ENCODE peak calls at places on chromosomes 3 and 15, in six cellular contexts. One of them, this sample, is unnamed.

GRCh38 chr3:51371943-51372557 is 13.0 kb upstream of the MANF start:
- DNase-seq in glutamatergic neuron: peak
- DNase-seq in ovary: peak
- DNase-seq in fibroblast of mammary gland: peak
- DNase-seq in upper lobe of right lung: no peak
- DNase-seq in astrocyte of the cerebellum: peak
- DNase-seq in this sample: no peak

GRCh38 chr3:122357828-122358617 is 25.0 kb downstream of the MIX23 start:
- DNase-seq in fibroblast of mammary gland: peak
- DNase-seq in upper lobe of right lung: no peak
- DNase-seq in glutamatergic neuron: no peak
- DNase-seq in astrocyte of the cerebellum: no peak
- DNase-seq in ovary: no peak
- DNase-seq in this sample: no peak

GRCh38 chr15:40510201-40510600 is 39.4 kb downstream of the CHST14 start:
- DNase-seq in fibroblast of mammary gland: no peak
- DNase-seq in glutamatergic neuron: no peak
- DNase-seq in astrocyte of the cerebellum: no peak
- DNase-seq in ovary: no peak
- DNase-seq in upper lobe of right lung: no peak
- DNase-seq in this sample: no peak

GRCh38 chr15:69535101-69535638 is 82.6 kb downstream of the RPLP1 start:
- DNase-seq in upper lobe of right lung: no peak
- DNase-seq in ovary: no peak
- DNase-seq in glutamatergic neuron: no peak
- DNase-seq in astrocyte of the cerebellum: peak
- DNase-seq in fibroblast of mammary gland: peak
- DNase-seq in this sample: no peak

GRCh38 chr15:40991355-40991754 is 38.1 kb downstream of the CHAC1 start:
- DNase-seq in ovary: no peak
- DNase-seq in fibroblast of mammary gland: no peak
- DNase-seq in glutamatergic neuron: no peak
- DNase-seq in upper lobe of right lung: no peak
- DNase-seq in astrocyte of the cerebellum: no peak
- DNase-seq in this sample: no peak

GRCh38 chr3:178455264-178455663 is 81.0 kb upstream of the KCNMB2 start:
- DNase-seq in upper lobe of right lung: no peak
- DNase-seq in astrocyte of the cerebellum: peak
- DNase-seq in glutamatergic neuron: no peak
- DNase-seq in ovary: no peak
- DNase-seq in fibroblast of mammary gland: no peak
- DNase-seq in this sample: no peak

GRCh38 chr15:37900286-37901221 is 33.9 kb upstream of the TMCO5A start:
- DNase-seq in fibroblast of mammary gland: peak
- DNase-seq in upper lobe of right lung: no peak
- DNase-seq in ovary: no peak
- DNase-seq in astrocyte of the cerebellum: no peak
- DNase-seq in glutamatergic neuron: no peak
- DNase-seq in this sample: no peak

GRCh38 chr15:63200464-63201242 is 11.2 kb downstream of the RAB8B start:
- DNase-seq in ovary: no peak
- DNase-seq in fibroblast of mammary gland: no peak
- DNase-seq in upper lobe of right lung: no peak
- DNase-seq in glutamatergic neuron: no peak
- DNase-seq in astrocyte of the cerebellum: no peak
- DNase-seq in this sample: no peak

GRCh38 chr3:42749753-42750231 is 23.3 kb downstream of the CCDC13 start:
- DNase-seq in upper lobe of right lung: no peak
- DNase-seq in astrocyte of the cerebellum: no peak
- DNase-seq in fibroblast of mammary gland: peak
- DNase-seq in ovary: no peak
- DNase-seq in glutamatergic neuron: peak
- DNase-seq in this sample: no peak

GRCh38 chr3:114498779-114499370 is 205.0 kb downstream of the TIGIT start:
- DNase-seq in upper lobe of right lung: no peak
- DNase-seq in astrocyte of the cerebellum: peak
- DNase-seq in fibroblast of mammary gland: peak
- DNase-seq in glutamatergic neuron: no peak
- DNase-seq in ovary: no peak
- DNase-seq in this sample: no peak

GRCh38 chr15:66841953-66842681 is 140.1 kb downstream of the SMAD6 start:
- DNase-seq in glutamatergic neuron: peak
- DNase-seq in astrocyte of the cerebellum: peak
- DNase-seq in ovary: peak
- DNase-seq in fibroblast of mammary gland: peak
- DNase-seq in upper lobe of right lung: peak
- DNase-seq in this sample: peak

GRCh38 chr3:100605358-100605757 is 4.0 kb upstream of the ADGRG7 start:
- DNase-seq in upper lobe of right lung: no peak
- DNase-seq in fibroblast of mammary gland: no peak
- DNase-seq in glutamatergic neuron: no peak
- DNase-seq in ovary: no peak
- DNase-seq in astrocyte of the cerebellum: no peak
- DNase-seq in this sample: no peak

GRCh38 chr3:140233702-140234101 is 298.7 kb downstream of the CLSTN2 start:
- DNase-seq in glutamatergic neuron: no peak
- DNase-seq in upper lobe of right lung: no peak
- DNase-seq in ovary: no peak
- DNase-seq in fibroblast of mammary gland: no peak
- DNase-seq in astrocyte of the cerebellum: no peak
- DNase-seq in this sample: no peak

GRCh38 chr3:99842826-99843589 is 25.3 kb downstream of the CMSS1 start:
- DNase-seq in glutamatergic neuron: no peak
- DNase-seq in astrocyte of the cerebellum: peak
- DNase-seq in upper lobe of right lung: no peak
- DNase-seq in fibroblast of mammary gland: peak
- DNase-seq in ovary: no peak
- DNase-seq in this sample: no peak

DNA sequence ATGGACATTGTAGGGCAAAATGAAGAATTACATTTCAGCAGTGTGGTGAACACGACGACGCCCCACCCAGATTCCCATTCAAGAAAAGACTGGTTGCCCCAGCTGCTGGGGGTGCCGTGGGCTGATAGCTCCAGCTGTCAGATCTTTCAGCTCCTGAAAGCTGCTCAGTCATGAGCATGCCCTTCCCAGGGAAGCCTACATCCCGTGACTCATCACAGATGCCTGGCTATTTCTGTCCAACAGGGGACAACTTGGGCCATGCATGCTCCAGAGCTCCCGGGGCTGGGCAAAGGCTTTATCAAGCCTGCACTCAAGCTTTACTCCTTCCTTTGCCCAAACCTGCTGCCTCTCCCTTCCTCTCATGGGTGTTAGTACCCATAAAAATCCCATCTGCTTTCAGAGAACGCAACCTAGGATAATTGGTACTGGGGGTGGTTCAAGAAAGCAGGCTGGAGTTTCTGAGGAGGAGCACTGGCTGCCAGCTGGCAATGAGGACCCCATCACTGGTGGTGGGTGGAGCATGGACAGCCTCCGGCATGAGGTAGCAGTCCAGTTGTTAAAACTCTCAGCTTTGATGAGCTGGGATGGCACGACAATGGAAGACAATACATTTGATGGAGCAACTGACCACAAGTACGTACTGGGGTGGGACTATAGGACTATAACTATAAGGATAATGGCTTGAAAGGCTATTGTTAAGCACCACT is 16.4 kb upstream of the ST8SIA2 start:
- DNase-seq in glutamatergic neuron: no peak
- DNase-seq in fibroblast of mammary gland: no peak
- DNase-seq in astrocyte of the cerebellum: no peak
- DNase-seq in upper lobe of right lung: no peak
- DNase-seq in ovary: no peak
- DNase-seq in this sample: no peak
- TF ChIP-seq CTCF in glutamatergic neuron: no peak
- TF ChIP-seq CTCF in fibroblast of mammary gland: no peak
- TF ChIP-seq CTCF in astrocyte of the cerebellum: no peak
- TF ChIP-seq CTCF in upper lobe of right lung: no peak
- TF ChIP-seq CTCF in ovary: no peak
- TF ChIP-seq CTCF in this sample: no peak

DNA sequence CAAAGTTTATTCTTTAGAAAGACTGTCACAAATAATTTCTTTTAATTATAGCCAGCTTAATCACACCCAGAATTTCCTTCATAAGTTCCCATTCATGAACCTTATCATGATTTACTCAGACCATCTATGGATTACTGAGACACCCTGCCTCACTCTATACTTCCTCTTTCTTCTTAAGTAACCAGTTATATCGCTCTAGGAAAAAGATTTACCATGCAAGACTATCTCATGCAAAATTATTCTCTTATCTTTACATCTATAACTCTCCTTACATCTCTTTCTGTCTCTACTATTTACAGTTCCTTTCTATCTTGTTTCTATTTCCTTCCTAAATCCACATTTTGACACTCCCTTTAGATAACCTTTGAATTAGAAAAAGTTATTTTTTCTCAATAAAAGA is 316.8 kb downstream of the POLQ start:
- DNase-seq in ovary: no peak
- DNase-seq in upper lobe of right lung: no peak
- DNase-seq in glutamatergic neuron: no peak
- DNase-seq in fibroblast of mammary gland: no peak
- DNase-seq in astrocyte of the cerebellum: no peak
- DNase-seq in this sample: no peak
- TF ChIP-seq CTCF in ovary: no peak
- TF ChIP-seq CTCF in upper lobe of right lung: no peak
- TF ChIP-seq CTCF in glutamatergic neuron: no peak
- TF ChIP-seq CTCF in fibroblast of mammary gland: no peak
- TF ChIP-seq CTCF in astrocyte of the cerebellum: no peak
- TF ChIP-seq CTCF in this sample: no peak

DNA sequence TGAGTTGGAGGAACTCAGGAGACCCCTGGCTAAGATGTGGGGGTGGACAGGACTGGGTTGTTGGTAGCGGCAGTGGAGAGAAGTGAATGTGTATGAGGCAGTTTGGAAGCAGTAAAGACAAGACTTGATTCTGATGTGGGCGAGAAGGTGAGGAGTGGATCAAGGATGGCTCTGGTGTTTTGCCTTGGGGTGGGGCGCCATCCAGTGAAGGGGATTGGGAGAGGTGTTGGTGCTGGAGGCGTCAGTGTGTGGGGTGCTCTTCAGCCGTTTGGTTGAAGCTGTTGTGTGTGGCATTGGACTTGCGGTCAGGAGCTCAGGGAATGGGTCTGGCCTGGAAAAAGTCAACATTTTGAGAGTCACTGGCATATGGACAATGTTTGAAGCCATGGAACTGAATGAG is 13.3 kb downstream of the FAN1 start:
- DNase-seq in glutamatergic neuron: no peak
- DNase-seq in astrocyte of the cerebellum: no peak
- DNase-seq in upper lobe of right lung: no peak
- DNase-seq in fibroblast of mammary gland: no peak
- DNase-seq in ovary: no peak
- DNase-seq in this sample: no peak
- TF ChIP-seq CTCF in glutamatergic neuron: no peak
- TF ChIP-seq CTCF in astrocyte of the cerebellum: no peak
- TF ChIP-seq CTCF in upper lobe of right lung: no peak
- TF ChIP-seq CTCF in fibroblast of mammary gland: no peak
- TF ChIP-seq CTCF in ovary: no peak
- TF ChIP-seq CTCF in this sample: no peak

GRCh38 chr3:186719945-186720739 is 3.0 kb downstream of the KNG1 start:
- DNase-seq in glutamatergic neuron: no peak
- DNase-seq in fibroblast of mammary gland: no peak
- DNase-seq in upper lobe of right lung: no peak
- DNase-seq in ovary: no peak
- DNase-seq in astrocyte of the cerebellum: no peak
- DNase-seq in this sample: peak

GRCh38 chr3:186724911-186725310 is 7.8 kb downstream of the KNG1 start:
- DNase-seq in ovary: no peak
- DNase-seq in glutamatergic neuron: no peak
- DNase-seq in fibroblast of mammary gland: no peak
- DNase-seq in astrocyte of the cerebellum: no peak
- DNase-seq in upper lobe of right lung: no peak
- DNase-seq in this sample: peak

GRCh38 chr3:186717039-186717457 is at the start of gene KNG1:
- DNase-seq in fibroblast of mammary gland: no peak
- DNase-seq in upper lobe of right lung: no peak
- DNase-seq in glutamatergic neuron: no peak
- DNase-seq in ovary: no peak
- DNase-seq in astrocyte of the cerebellum: no peak
- DNase-seq in this sample: no peak

GRCh38 chr3:186722457-186722856 is 5.3 kb downstream of the KNG1 start:
- DNase-seq in astrocyte of the cerebellum: no peak
- DNase-seq in fibroblast of mammary gland: peak
- DNase-seq in glutamatergic neuron: no peak
- DNase-seq in upper lobe of right lung: no peak
- DNase-seq in ovary: no peak
- DNase-seq in this sample: no peak
- TF ChIP-seq CTCF in astrocyte of the cerebellum: no peak
- TF ChIP-seq CTCF in fibroblast of mammary gland: peak
- TF ChIP-seq CTCF in glutamatergic neuron: no peak
- TF ChIP-seq CTCF in upper lobe of right lung: no peak
- TF ChIP-seq CTCF in ovary: no peak
- TF ChIP-seq CTCF in this sample: no peak

GRCh38 chr3:191051037-191051436 is 148.0 kb upstream of the OSTN start:
- DNase-seq in fibroblast of mammary gland: peak
- DNase-seq in astrocyte of the cerebellum: peak
- DNase-seq in ovary: no peak
- DNase-seq in glutamatergic neuron: no peak
- DNase-seq in upper lobe of right lung: no peak
- DNase-seq in this sample: no peak
- TF ChIP-seq CTCF in fibroblast of mammary gland: peak
- TF ChIP-seq CTCF in astrocyte of the cerebellum: peak
- TF ChIP-seq CTCF in ovary: peak
- TF ChIP-seq CTCF in glutamatergic neuron: peak
- TF ChIP-seq CTCF in upper lobe of right lung: peak
- TF ChIP-seq CTCF in this sample: peak

This sample was measured in osteocyte.